ENCODE peak calls at places on chromosomes 1 and 21, in six cellular contexts. V, F, E, C, H and W are unnamed samples.

GRCh38 chr1:206002833-206003532 is at the start of gene RAB7B:
- DNase-seq in C (no peak), H (peak; percentile 76), E (no peak), F (no peak), V (no peak), W (peak; percentile 84)

GRCh38 chr1:174998569-174999215 is 1.1 kb upstream of the CACYBP start:
- DNase-seq in C (peak; percentile 75), H (peak; percentile 55), V (peak; percentile 81), E (peak; percentile 19), F (peak; percentile 92), W (peak; percentile 26)

GRCh38 chr21:44836666-44837471 is 19.0 kb upstream of the SUMO3 start:
- DNase-seq in H (peak; percentile 47), E (no peak), V (peak; percentile 98), C (peak; percentile 40), F (peak; percentile 57), W (peak; percentile 42)

GRCh38 chr1:151534662-151535278 is 5.3 kb upstream of the TUFT1 start:
- DNase-seq in V (peak; percentile 51), C (peak; percentile 78), F (peak; percentile 90), E (peak; percentile 83), H (peak; percentile 80), W (peak; percentile 92)

GRCh38 chr1:14108356-14109275 is 408.6 kb downstream of the PRDM2 start:
- DNase-seq in F (no peak), C (no peak), E (no peak), H (peak; percentile 14), V (no peak), W (no peak)

GRCh38 chr1:113835686-113836290 is 23.5 kb upstream of the RSBN1 start:
- DNase-seq in V (peak; percentile 43), F (peak; percentile 90), C (peak; percentile 14), H (peak; percentile 75), E (peak; percentile 15), W (no peak)

GRCh38 chr1:165456861-165457260 is 11.9 kb upstream of the RXRG start:
- DNase-seq in H (no peak), C (peak; percentile 49), V (peak; percentile 95), E (no peak), F (no peak), W (no peak)

GRCh38 chr1:1306661-1307260 is 969 bp downstream of the ACAP3 start:
- DNase-seq in H (no peak), V (no peak), E (no peak), F (peak; percentile 70), C (no peak), W (no peak)